ENCODE peak calls at places on chromosomes 16 and 17, in nine cellular contexts. H is GM12864, A is cardiac fibroblast, Q is tibial artery, V is fibroblast of pulmonary artery, X is cardiac muscle cell, G is AG10803, N is fibroblast of villous mesenchyme, C is A549. J is an unnamed sample.
A peak's percentile ranks its signal among the peaks of the same experiment; 100 is the strongest.

GRCh38 chr16:78792952-78793351 is 693.5 kb downstream of the WWOX start:
- DNase-seq in V (no peak), A (no peak), C (no peak), N (no peak), H (no peak), G (no peak), X (no peak), Q (no peak), J (no peak)

GRCh38 chr16:89844739-89845339 is 16.6 kb downstream of the SPIRE2 start:
- DNase-seq in H (no peak), Q (no peak), V (no peak), N (no peak), A (no peak), X (no peak), G (no peak), C (no peak), J (no peak)

GRCh38 chr17:57114085-57114673 is 29.1 kb downstream of the AKAP1 start:
- DNase-seq in H (peak; percentile 10), C (peak; percentile 76), V (peak; percentile 28), X (peak; percentile 57), N (no peak), A (peak; percentile 40), G (peak; percentile 9), Q (no peak), J (no peak)

GRCh38 chr17:40931311-40931710 is 6.1 kb downstream of the KRT23 start:
- DNase-seq in V (no peak), A (no peak), C (no peak), N (no peak), G (no peak), X (no peak), Q (no peak), H (no peak), J (no peak)

GRCh38 chr17:64262125-64262421 is 987 bp downstream of the TEX2 start:
- DNase-seq in X (no peak), G (no peak), H (no peak), A (no peak), V (no peak), N (no peak), Q (no peak), C (no peak), J (no peak)

GRCh38 chr17:47265983-47266541 is 12.4 kb downstream of the ITGB3 start:
- DNase-seq in A (peak; percentile 94), V (peak; percentile 78), Q (no peak), G (peak; percentile 52), X (no peak), C (no peak), N (peak; percentile 34), H (no peak), J (no peak)

GRCh38 chr17:4782652-4783051 is 3.5 kb downstream of the VMO1 start:
- DNase-seq in G (no peak), H (no peak), C (no peak), X (no peak), Q (no peak), N (no peak), A (no peak), V (no peak), J (no peak)

GRCh38 chr17:75511610-75512575 is 3.4 kb downstream of the CASKIN2 start:
- DNase-seq in N (no peak), Q (no peak), V (no peak), H (no peak), C (no peak), A (no peak), G (no peak), X (peak; percentile 92), J (no peak)

GRCh38 chr17:75516619-75517276 is 420 bp downstream of the TSEN54 start:
- DNase-seq in A (no peak), N (no peak), Q (no peak), G (peak; percentile 16), H (no peak), V (no peak), X (peak; percentile 74), C (peak; percentile 52), J (no peak)

DNA sequence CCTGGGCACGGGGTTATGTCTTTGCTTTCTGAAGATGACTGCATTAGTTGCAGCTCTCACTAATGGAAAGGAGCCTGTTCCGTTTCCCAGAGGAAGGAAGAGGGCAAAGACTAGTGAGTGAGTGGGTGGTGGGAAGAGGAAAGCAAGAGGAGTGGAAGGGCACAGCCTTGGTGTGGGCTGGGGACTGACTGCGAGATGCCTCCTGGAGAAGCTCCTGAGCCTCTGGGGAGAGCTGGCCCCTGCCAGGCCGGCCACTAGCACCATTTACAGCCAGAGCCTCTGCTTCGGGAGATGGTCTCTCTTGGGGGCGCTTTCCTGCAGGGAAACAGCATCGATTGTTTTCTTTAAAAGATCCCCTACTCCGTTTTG is 825 bp upstream of the RHBDL3 start:
- DNase-seq in H (no peak), V (no peak), A (no peak), X (no peak), C (no peak), Q (no peak), N (no peak), G (no peak), J (no peak)
- H3K4me3 ChIP-seq in H (no peak overlapping the region), V (no peak overlapping the region), A (no peak overlapping the region), X (no peak overlapping the region), C (no peak overlapping the region), Q (peak overlapping the region; percentile 65), N (no peak overlapping the region), G (no peak overlapping the region), J (no peak overlapping the region)

GRCh38 chr17:79106958-79107357 is 32.3 kb downstream of the ENGASE start:
- DNase-seq in X (no peak), G (no peak), Q (no peak), C (no peak), V (no peak), A (no peak), N (no peak), H (no peak), J (no peak)

GRCh38 chr17:79102214-79102613 is 27.6 kb downstream of the ENGASE start:
- DNase-seq in C (no peak), X (no peak), H (no peak), V (no peak), A (no peak), Q (no peak), N (no peak), G (no peak), J (no peak)

GRCh38 chr17:79105937-79106336 is 31.3 kb downstream of the ENGASE start:
- DNase-seq in Q (no peak), C (no peak), X (no peak), V (no peak), H (no peak), N (no peak), G (no peak), A (no peak), J (no peak)

GRCh38 chr17:79107499-79108231 is 33.0 kb downstream of the ENGASE start:
- DNase-seq in N (no peak), V (no peak), X (no peak), C (no peak), Q (no peak), H (no peak), G (no peak), A (no peak), J (no peak)

DNA sequence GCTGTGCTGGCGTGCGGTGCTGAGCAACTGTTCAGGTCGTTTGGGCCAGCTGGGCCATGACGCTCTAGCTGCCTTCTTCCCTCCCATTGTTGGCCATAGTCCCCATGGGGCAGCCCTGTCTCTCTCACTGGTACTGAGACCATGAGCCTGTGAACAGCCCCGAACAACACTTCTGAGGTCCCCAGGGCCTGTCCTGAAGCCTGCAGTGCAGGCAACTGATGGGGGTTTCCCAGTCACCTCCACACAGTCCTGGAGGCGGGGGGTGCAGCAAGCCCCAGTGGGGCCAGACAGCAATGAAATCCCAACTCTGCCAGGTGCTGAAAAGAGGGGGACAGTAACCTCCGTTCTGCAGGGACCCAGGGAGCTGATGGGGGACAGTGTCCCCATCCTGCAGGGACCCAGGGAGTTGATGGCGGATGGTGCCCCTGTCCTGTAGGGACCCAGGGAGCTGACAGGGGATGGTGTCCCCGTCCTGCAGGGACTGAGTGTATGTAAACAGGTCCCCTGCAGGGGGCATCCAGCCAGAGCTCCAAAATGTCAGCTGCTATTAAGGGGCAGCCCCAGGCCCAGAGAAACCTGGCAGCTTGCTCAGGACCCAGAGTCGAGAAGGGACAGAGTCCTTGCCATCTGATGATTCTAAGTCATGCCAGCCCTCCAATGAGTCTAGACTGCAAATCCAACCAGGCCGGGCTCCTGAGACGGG is 30.4 kb downstream of the ENGASE start:
- DNase-seq in Q (no peak), G (no peak), H (no peak), N (no peak), X (no peak), C (no peak), A (no peak), V (no peak), J (no peak)
- TF ChIP-seq CTCF in Q (no peak), G (no peak), H (no peak), N (no peak), X (no peak), C (no peak), A (no peak), V (no peak), J (no peak)

DNA sequence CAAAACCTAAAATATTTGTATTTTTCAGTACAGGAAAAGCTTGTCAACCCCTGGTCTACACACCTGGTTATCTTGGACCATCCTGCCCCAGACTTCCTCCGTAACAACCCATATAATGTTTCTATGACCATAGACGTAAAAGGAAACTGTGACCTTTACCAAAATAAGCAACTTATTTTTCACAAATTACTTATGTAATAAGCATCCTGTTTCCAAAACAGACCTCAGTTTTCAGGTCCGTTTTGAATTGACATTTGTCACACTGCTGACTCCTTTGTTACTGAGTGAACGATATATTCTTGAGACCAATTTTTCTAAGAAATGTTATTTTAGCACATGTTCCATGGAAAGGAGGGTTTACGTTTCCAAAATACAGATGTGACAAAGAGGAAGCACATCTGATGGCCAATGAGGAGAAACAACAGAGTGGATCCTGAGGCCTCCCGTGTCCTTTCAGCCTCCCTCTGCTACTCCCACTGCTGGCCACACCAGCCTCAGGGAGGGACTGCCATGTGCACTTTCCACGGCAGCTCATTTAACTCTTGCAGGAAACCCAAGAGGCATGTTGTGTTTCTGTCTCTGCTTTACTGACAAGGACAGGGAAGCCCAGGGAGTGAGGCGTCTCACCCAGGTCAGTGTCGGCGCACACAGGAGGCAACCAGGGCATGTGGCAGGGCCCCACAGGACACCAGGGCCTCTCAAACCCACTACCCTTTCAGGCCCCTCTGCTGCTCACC is 20.1 kb upstream of the ALDH3A1 start:
- DNase-seq in X (no peak), A (no peak), C (no peak), V (no peak), N (no peak), H (no peak), G (no peak), Q (peak; percentile 24), J (no peak)
- H3K4me3 ChIP-seq in X (no peak overlapping the region), A (no peak overlapping the region), C (no peak overlapping the region), V (no peak overlapping the region), N (no peak overlapping the region), H (no peak overlapping the region), G (no peak overlapping the region), Q (no peak overlapping the region), J (no peak overlapping the region)

DNA sequence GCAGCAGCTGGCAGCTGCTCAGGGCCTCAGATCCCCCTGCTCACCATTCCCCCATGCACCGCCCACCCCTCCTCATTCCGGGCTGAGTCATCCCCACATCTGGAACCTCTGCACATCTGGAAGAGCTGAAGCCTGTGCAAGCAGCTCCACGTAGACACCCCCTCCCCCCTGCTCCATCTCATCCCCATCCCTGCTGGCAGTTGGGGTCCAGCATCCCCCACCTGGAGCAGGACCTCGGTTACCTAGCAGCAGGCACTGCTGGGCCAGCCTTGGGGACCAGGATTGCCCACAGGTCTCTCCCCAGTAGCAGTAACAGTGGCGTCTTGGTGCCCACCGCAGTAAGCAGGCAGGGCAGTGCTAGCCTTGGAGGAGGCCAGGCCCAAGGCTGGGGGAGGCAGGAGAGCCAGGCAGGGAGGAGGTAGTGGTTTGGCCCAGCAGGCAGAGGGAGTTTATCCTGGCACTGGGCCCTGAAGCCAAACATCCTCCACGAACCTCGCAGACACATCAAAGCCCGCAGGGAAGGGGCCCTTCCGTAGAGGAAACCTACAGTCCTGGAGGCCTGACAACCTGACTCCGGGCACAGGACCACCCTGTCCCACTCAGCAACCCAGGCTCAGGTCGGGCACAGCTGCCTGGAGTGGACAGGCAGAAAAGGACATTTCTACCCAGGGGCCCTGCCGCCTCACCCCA is 7.7 kb upstream of the TMEM92 start:
- DNase-seq in H (no peak), N (peak; percentile 84), V (peak; percentile 83), G (peak; percentile 86), Q (peak; percentile 92), A (peak; percentile 89), X (no peak), C (no peak), J (no peak)
- TF ChIP-seq CTCF in H (no peak), N (peak; percentile 20), V (peak; percentile 26), G (peak; percentile 35), Q (no peak), A (peak; percentile 35), X (no peak), C (no peak), J (peak; percentile 34)

J was measured in AG04449.